ENCODE peak calls at places on chromosome 7, in nine cellular contexts. H, I, Y, L, X, A, S, Z and B are unnamed samples.

GRCh38 chr7:129222064-129222463 is 2.8 kb upstream of the AHCYL2 start:
- DNase-seq in H (peak), I (peak), Y (no peak), L (no peak), X (no peak), A (no peak), S (no peak), Z (no peak), B (no peak)

GRCh38 chr7:155848691-155849690 is 36.7 kb upstream of the SHH start:
- DNase-seq in H (no peak), I (no peak), Y (no peak), L (no peak), X (no peak), A (no peak), S (no peak), Z (no peak), B (no peak)

GRCh38 chr7:73520673-73521635 is 1.1 kb downstream of the BAZ1B start:
- DNase-seq in H (no peak), I (no peak), Y (no peak), L (no peak), X (peak), A (peak), S (peak), Z (no peak), B (peak)

GRCh38 chr7:70694357-70694908 is 437.5 kb upstream of the GALNT17 start:
- DNase-seq in H (peak), I (no peak), Y (peak), L (peak), X (peak), A (peak), S (peak), Z (no peak), B (no peak)

GRCh38 chr7:16071246-16071857 is 350.0 kb downstream of the CRPPA start:
- DNase-seq in H (peak), I (no peak), Y (no peak), L (no peak), X (peak), A (peak), S (peak), Z (no peak), B (peak)

GRCh38 chr7:36967387-36967786 is 243.1 kb upstream of the AOAH start:
- DNase-seq in H (peak), I (peak), Y (no peak), L (no peak), X (no peak), A (peak), S (peak), Z (no peak), B (peak)

GRCh38 chr7:89780291-89780690 is 374.0 kb upstream of the STEAP1 start:
- DNase-seq in H (no peak), I (no peak), Y (no peak), L (no peak), X (no peak), A (no peak), S (no peak), Z (no peak), B (no peak)

GRCh38 chr7:92834661-92835139 is 1.7 kb downstream of the CDK6 start:
- DNase-seq in H (peak), I (no peak), Y (no peak), L (no peak), X (peak), A (peak), S (peak), Z (no peak), B (peak)

GRCh38 chr7:132516042-132516840 is 60.0 kb downstream of the PLXNA4 start:
- DNase-seq in H (no peak), I (no peak), Y (no peak), L (no peak), X (no peak), A (peak), S (peak), Z (no peak), B (peak)

GRCh38 chr7:102933763-102934162 is 21.0 kb downstream of the LRRC17 start:
- DNase-seq in H (no peak), I (peak), Y (no peak), L (no peak), X (no peak), A (peak), S (peak), Z (no peak), B (no peak)

GRCh38 chr7:47942132-47942531 is 6.1 kb downstream of the PKD1L1 start:
- DNase-seq in H (no peak), I (no peak), Y (no peak), L (no peak), X (no peak), A (no peak), S (no peak), Z (no peak), B (peak)

GRCh38 chr7:105760549-105761447 is 115.6 kb downstream of the ATXN7L1 start:
- DNase-seq in H (no peak), I (no peak), Y (no peak), L (no peak), X (no peak), A (peak), S (no peak), Z (no peak), B (no peak)

GRCh38 chr7:8211725-8212096 is 50.3 kb downstream of the ICA1 start:
- DNase-seq in H (no peak), I (no peak), Y (no peak), L (no peak), X (no peak), A (no peak), S (no peak), Z (no peak), B (no peak)

GRCh38 chr7:7705316-7705715 is 13.1 kb downstream of the RPA3 start:
- DNase-seq in H (no peak), I (no peak), Y (no peak), L (no peak), X (no peak), A (no peak), S (no peak), Z (no peak), B (no peak)

GRCh38 chr7:18541189-18541870 is 45.8 kb downstream of the HDAC9 start:
- DNase-seq in H (no peak), I (peak), Y (no peak), L (no peak), X (no peak), A (peak), S (no peak), Z (no peak), B (peak)

GRCh38 chr7:55348502-55348901 is 16.6 kb upstream of the LANCL2 start:
- DNase-seq in H (no peak), I (no peak), Y (no peak), L (no peak), X (no peak), A (peak), S (peak), Z (no peak), B (peak)

GRCh38 chr7:14900051-14900450 is 2.5 kb downstream of the DGKB start:
- DNase-seq in H (no peak), I (no peak), Y (no peak), L (no peak), X (no peak), A (no peak), S (no peak), Z (no peak), B (peak)